ENCODE peak calls at places on chromosomes 12 and 14, in eight cellular contexts. M is NCI-H345; W is astrocyte of the hippocampus; A is activated gamma-delta T cell treated with Interleukin-2 at 50 U/mL for 16 hours; Z is heart right ventricle; U is CD8-positive, alpha-beta T cell; D is tibial artery; P is kidney epithelial cell. G is an unnamed sample.

GRCh38 chr14:104851896-104852663 is 13.0 kb upstream of the CEP170B start:
- DNase-seq in M (no peak), W (no peak), A (no peak), Z (no peak), U (no peak), D (peak; percentile 37), P (no peak), G (no peak)

GRCh38 chr12:122878780-122879612 is 16.9 kb downstream of the VPS37B start:
- DNase-seq in M (no peak), W (no peak), A (no peak), Z (no peak), U (no peak), D (peak; percentile 27), P (no peak), G (no peak)

GRCh38 chr14:23299558-23299957 is 3.1 kb downstream of the PPP1R3E start:
- DNase-seq in M (peak; percentile 7), W (peak; percentile 63), A (no peak), Z (no peak), U (no peak), D (no peak), P (no peak), G (peak; percentile 19)

GRCh38 chr12:96241484-96242256 is 47.5 kb downstream of the ELK3 start:
- DNase-seq in M (no peak), W (peak; percentile 46), A (peak; percentile 67), Z (no peak), U (peak; percentile 39), D (no peak), P (no peak), G (peak; percentile 95)

GRCh38 chr12:62862259-62862881 is 72.6 kb downstream of the PPM1H start:
- DNase-seq in M (no peak), W (no peak), A (no peak), Z (no peak), U (no peak), D (no peak), P (no peak), G (no peak)

GRCh38 chr12:2854669-2855453 is 2.0 kb downstream of the TEX52 start:
- DNase-seq in M (no peak), W (no peak), A (no peak), Z (no peak), U (no peak), D (no peak), P (no peak), G (no peak)

GRCh38 chr12:57765003-57765697 is 1.7 kb downstream of the CYP27B1 start:
- DNase-seq in M (peak; percentile 20), W (peak; percentile 52), A (peak; percentile 48), Z (peak; percentile 38), U (peak; percentile 52), D (peak; percentile 67), P (no peak), G (peak; percentile 35)

GRCh38 chr12:47949441-47950341 is 13.7 kb upstream of the TMEM106C start:
- DNase-seq in M (no peak), W (peak; percentile 91), A (peak; percentile 22), Z (peak; percentile 79), U (no peak), D (peak; percentile 85), P (peak; percentile 25), G (peak; percentile 25)

GRCh38 chr12:27866382-27867101 is 86.5 kb upstream of the MANSC4 start:
- DNase-seq in M (no peak), W (peak; percentile 47), A (no peak), Z (no peak), U (no peak), D (no peak), P (no peak), G (no peak)

GRCh38 chr12:76266797-76267196 is 81.4 kb downstream of the BBS10 start:
- DNase-seq in M (no peak), W (peak; percentile 81), A (no peak), Z (no peak), U (no peak), D (no peak), P (peak; percentile 75), G (no peak)

GRCh38 chr12:50221228-50222008 is 54.2 kb upstream of the CERS5 start:
- DNase-seq in M (no peak), W (peak; percentile 74), A (no peak), Z (no peak), U (no peak), D (no peak), P (no peak), G (no peak)

GRCh38 chr12:4282103-4282891 is 8.7 kb downstream of the CCND2 start:
- DNase-seq in M (no peak), W (no peak), A (no peak), Z (no peak), U (no peak), D (no peak), P (no peak), G (no peak)

GRCh38 chr12:4664111-4664510 is 15.2 kb downstream of the NDUFA9 start:
- DNase-seq in M (no peak), W (peak; percentile 64), A (no peak), Z (no peak), U (no peak), D (no peak), P (peak; percentile 35), G (no peak)

GRCh38 chr12:116204169-116204568 is 73.3 kb downstream of the MED13L start:
- DNase-seq in M (no peak), W (no peak), A (no peak), Z (no peak), U (no peak), D (no peak), P (no peak), G (no peak)

GRCh38 chr12:62347922-62348650 is 87.9 kb downstream of the USP15 start:
- DNase-seq in M (no peak), W (peak; percentile 43), A (no peak), Z (no peak), U (no peak), D (no peak), P (no peak), G (no peak)

GRCh38 chr14:69400154-69400553 is 1.7 kb downstream of the SLC39A9 start:
- DNase-seq in M (no peak), W (no peak), A (no peak), Z (no peak), U (no peak), D (no peak), P (no peak), G (no peak)

G was measured in immature natural killer cell.